ENCODE peak calls at places on chromosomes 5 and 9, in seven cellular contexts. Q is uterus, L is Caco-2, A is ovary, K is PC-3, E is Peyer's patch, W is fibroblast of mammary gland. M is an unnamed sample.

GRCh38 chr9:129231759-129232158 is 53.7 kb upstream of the IER5L start:
- DNase-seq in Q (no peak), L (no peak), A (peak; percentile 24), K (no peak), E (no peak), W (no peak), M (no peak)

GRCh38 chr5:73592546-73592945 is 27.0 kb downstream of the UTP15 start:
- DNase-seq in Q (no peak), L (no peak), A (no peak), K (peak; percentile 50), E (no peak), W (peak; percentile 57), M (no peak)

GRCh38 chr5:72556351-72557146 is 49.3 kb upstream of the ZNF366 start:
- DNase-seq in Q (peak; percentile 62), L (peak; percentile 62), A (peak; percentile 79), K (peak; percentile 60), E (peak; percentile 42), W (peak; percentile 63), M (peak; percentile 28)

GRCh38 chr9:128911529-128912035 is 9.2 kb upstream of the PHYHD1 start:
- DNase-seq in Q (peak; percentile 64), L (no peak), A (no peak), K (peak; percentile 81), E (no peak), W (peak; percentile 70), M (no peak)

GRCh38 chr9:121450241-121450640 is 49.4 kb downstream of the GGTA1 start:
- DNase-seq in Q (peak; percentile 61), L (no peak), A (no peak), K (no peak), E (no peak), W (peak; percentile 25), M (no peak)

GRCh38 chr5:57468481-57469165 is 14.0 kb downstream of the ACTBL2 start:
- DNase-seq in Q (no peak), L (no peak), A (no peak), K (no peak), E (no peak), W (peak; percentile 87), M (no peak)

GRCh38 chr5:77892061-77893010 is 116.2 kb upstream of the TBCA start:
- DNase-seq in Q (no peak), L (no peak), A (no peak), K (no peak), E (no peak), W (no peak), M (no peak)

GRCh38 chr9:88045686-88046085 is 71.4 kb upstream of the CDK20 start:
- DNase-seq in Q (no peak), L (no peak), A (no peak), K (no peak), E (no peak), W (no peak), M (no peak)

GRCh38 chr9:134545213-134546211 is 96.1 kb upstream of the COL5A1 start:
- DNase-seq in Q (no peak), L (no peak), A (no peak), K (no peak), E (no peak), W (peak; percentile 80), M (no peak)

GRCh38 chr9:133002147-133003070 is 23.9 kb downstream of the GFI1B start:
- DNase-seq in Q (no peak), L (no peak), A (no peak), K (no peak), E (no peak), W (no peak), M (no peak)

GRCh38 chr9:124125590-124126047 is 114.1 kb downstream of the LHX2 start:
- DNase-seq in Q (no peak), L (no peak), A (no peak), K (no peak), E (no peak), W (no peak), M (no peak)

GRCh38 chr9:135877776-135878527 is 29.4 kb downstream of the CAMSAP1 start:
- DNase-seq in Q (no peak), L (no peak), A (no peak), K (no peak), E (no peak), W (no peak), M (no peak)

GRCh38 chr5:179128041-179128365 is 67.8 kb downstream of the ZNF354C start:
- DNase-seq in Q (no peak), L (no peak), A (peak; percentile 12), K (no peak), E (no peak), W (no peak), M (no peak)

GRCh38 chr5:180027449-180028089 is 44.0 kb downstream of the RNF130 start:
- DNase-seq in Q (no peak), L (no peak), A (no peak), K (no peak), E (no peak), W (no peak), M (no peak)

GRCh38 chr5:102799017-102799416 is 43.9 kb downstream of the PAM start:
- DNase-seq in Q (no peak), L (no peak), A (no peak), K (no peak), E (no peak), W (peak; percentile 45), M (no peak)

GRCh38 chr9:101457003-101457402 is 21.4 kb upstream of the ALDOB start:
- DNase-seq in Q (no peak), L (peak; percentile 50), A (no peak), K (no peak), E (no peak), W (no peak), M (no peak)

GRCh38 chr5:80782626-80783025 is 127.8 kb upstream of the DHFR start:
- DNase-seq in Q (no peak), L (no peak), A (no peak), K (no peak), E (no peak), W (no peak), M (no peak)

GRCh38 chr9:126152622-126153362 is 173.8 kb upstream of the MVB12B start:
- DNase-seq in Q (no peak), L (no peak), A (no peak), K (no peak), E (no peak), W (no peak), M (no peak)

GRCh38 chr5:80149161-80149609 is 106.7 kb downstream of the SERINC5 start:
- DNase-seq in Q (no peak), L (no peak), A (no peak), K (no peak), E (no peak), W (no peak), M (no peak)

GRCh38 chr5:78689893-78690592 is 41.5 kb upstream of the LHFPL2 start:
- DNase-seq in Q (no peak), L (no peak), A (no peak), K (no peak), E (no peak), W (no peak), M (no peak)

GRCh38 chr5:134113572-134113907 is 941 bp upstream of the TCF7 start:
- DNase-seq in Q (no peak), L (no peak), A (no peak), K (no peak), E (no peak), W (no peak), M (no peak)

GRCh38 chr9:137761032-137761431 is 116.5 kb upstream of the CACNA1B start:
- DNase-seq in Q (no peak), L (no peak), A (peak; percentile 37), K (no peak), E (no peak), W (no peak), M (no peak)

GRCh38 chr9:115362101-115362500 is 244.1 kb upstream of the TNC start:
- DNase-seq in Q (no peak), L (no peak), A (no peak), K (no peak), E (no peak), W (no peak), M (no peak)

GRCh38 chr9:129283705-129284606 is 105.9 kb upstream of the IER5L start:
- DNase-seq in Q (no peak), L (no peak), A (peak; percentile 30), K (no peak), E (no peak), W (no peak), M (no peak)

GRCh38 chr5:156475831-156476551 is 149.0 kb downstream of the SGCD start:
- DNase-seq in Q (peak; percentile 75), L (no peak), A (peak; percentile 65), K (no peak), E (no peak), W (peak; percentile 97), M (no peak)

GRCh38 chr9:129208191-129209091 is 30.4 kb upstream of the IER5L start:
- DNase-seq in Q (no peak), L (no peak), A (no peak), K (no peak), E (peak; percentile 44), W (no peak), M (no peak)

GRCh38 chr9:95450171-95451107 is 66.3 kb downstream of the PTCH1 start:
- DNase-seq in Q (no peak), L (no peak), A (no peak), K (no peak), E (no peak), W (no peak), M (no peak)

GRCh38 chr9:95449016-95449415 is 67.8 kb downstream of the PTCH1 start:
- DNase-seq in Q (no peak), L (no peak), A (no peak), K (no peak), E (no peak), W (no peak), M (no peak)

GRCh38 chr9:95455714-95456113 is 61.1 kb downstream of the PTCH1 start:
- DNase-seq in Q (no peak), L (no peak), A (no peak), K (no peak), E (no peak), W (no peak), M (no peak)

GRCh38 chr9:95447660-95448420 is 68.9 kb downstream of the PTCH1 start:
- DNase-seq in Q (no peak), L (no peak), A (no peak), K (no peak), E (no peak), W (no peak), M (no peak)

GRCh38 chr9:95452176-95452575 is 64.6 kb downstream of the PTCH1 start:
- DNase-seq in Q (no peak), L (no peak), A (no peak), K (no peak), E (no peak), W (no peak), M (no peak)
- H3K4me3 ChIP-seq in Q (no peak overlapping the region), L (no peak overlapping the region), A (no peak overlapping the region), K (no peak overlapping the region), E (no peak overlapping the region), W (no peak overlapping the region), M (no peak overlapping the region)

GRCh38 chr9:25716220-25716872 is 38.1 kb upstream of the TUSC1 start:
- DNase-seq in Q (no peak), L (peak; percentile 25), A (no peak), K (peak; percentile 72), E (no peak), W (peak; percentile 60), M (no peak)
- TF ChIP-seq CTCF in Q (no peak), L (no peak), A (no peak), K (peak; percentile 60), E (peak; percentile 10), W (peak; percentile 56), M (peak; percentile 68)

GRCh38 chr5:150992705-150993104 is 27.7 kb upstream of the GPX3 start:
- DNase-seq in Q (no peak), L (no peak), A (no peak), K (no peak), E (no peak), W (no peak), M (no peak)
- H3K4me3 ChIP-seq in Q (no peak overlapping the region), L (no peak overlapping the region), A (no peak overlapping the region), K (no peak overlapping the region), E (no peak overlapping the region), W (no peak overlapping the region), M (no peak overlapping the region)

GRCh38 chr9:116423149-116423548 is 264.0 kb upstream of the TRIM32 start:
- DNase-seq in Q (no peak), L (no peak), A (no peak), K (no peak), E (no peak), W (no peak), M (no peak)
- TF ChIP-seq CTCF in Q (no peak), L (no peak), A (no peak), K (no peak), E (no peak), W (no peak), M (no peak)